ENCODE peak calls at places on chromosomes 11 and 22, in seven cellular contexts. O is IMR-90; V is pancreas; F is lower lobe of right lung; H is upper lobe of right lung; N is CD8-positive, alpha-beta memory T cell; J is SK-N-SH. I is an unnamed sample.
A peak's percentile ranks its signal among the peaks of the same experiment; 100 is the strongest.

GRCh38 chr11:11662578-11662977 is 40.8 kb upstream of the GALNT18 start:
- DNase-seq in N (no peak), V (no peak), F (no peak), O (no peak), J (no peak), H (no peak), I (no peak)

GRCh38 chr11:90134420-90135003 is at the start of gene NAALAD2:
- DNase-seq in O (peak; percentile 9), V (peak; percentile 12), H (peak; percentile 65), F (peak; percentile 46), N (no peak), J (peak; percentile 77), I (no peak)

GRCh38 chr11:128450882-128451647 is 136.3 kb downstream of the ETS1 start:
- DNase-seq in O (no peak), V (no peak), N (no peak), F (no peak), J (no peak), H (no peak), I (no peak)

GRCh38 chr11:19578871-19579270 is 133.8 kb upstream of the NAV2 start:
- DNase-seq in J (no peak), V (no peak), F (no peak), H (no peak), N (no peak), O (no peak), I (no peak)

GRCh38 chr11:16346975-16347374 is 9.4 kb downstream of the SOX6 start:
- DNase-seq in N (no peak), F (no peak), O (peak; percentile 83), H (no peak), V (no peak), J (no peak), I (no peak)

GRCh38 chr11:96314326-96315050 is 28.5 kb downstream of the MAML2 start:
- DNase-seq in V (no peak), J (no peak), H (no peak), F (peak; percentile 57), O (peak; percentile 72), N (no peak), I (no peak)

GRCh38 chr11:9726313-9727022 is 62.6 kb downstream of the SWAP70 start:
- DNase-seq in N (no peak), H (no peak), O (peak; percentile 88), J (no peak), F (no peak), V (no peak), I (no peak)

GRCh38 chr22:20428496-20429253 is 8.9 kb downstream of the SCARF2 start:
- DNase-seq in J (no peak), H (no peak), O (no peak), N (no peak), V (no peak), F (peak; percentile 44), I (no peak)

GRCh38 chr11:57792060-57792541 is 30.5 kb downstream of the CTNND1 start:
- DNase-seq in F (peak; percentile 95), J (no peak), N (peak; percentile 76), H (peak; percentile 93), O (peak; percentile 53), V (no peak), I (no peak)

GRCh38 chr22:30021338-30021737 is 58.9 kb upstream of the HORMAD2 start:
- DNase-seq in O (no peak), V (no peak), J (no peak), F (no peak), H (no peak), N (no peak), I (no peak)

GRCh38 chr11:120958185-120958584 is 65.7 kb upstream of the TBCEL start:
- DNase-seq in V (no peak), J (no peak), N (no peak), H (no peak), O (no peak), F (no peak), I (no peak)

GRCh38 chr11:84812351-84813083 is 814.6 kb downstream of the DLG2 start:
- DNase-seq in V (no peak), H (no peak), O (no peak), N (no peak), F (no peak), J (no peak), I (no peak)

GRCh38 chr11:61814958-61815789 is 1.6 kb downstream of the FADS1 start:
- DNase-seq in O (peak; percentile 95), V (peak; percentile 88), N (peak; percentile 47), J (peak; percentile 95), F (peak; percentile 98), H (peak; percentile 99), I (peak; percentile 99)

GRCh38 chr11:44760477-44760872 is 33.7 kb downstream of the TSPAN18 start:
- DNase-seq in V (no peak), F (no peak), N (no peak), O (no peak), J (no peak), H (no peak), I (no peak)

GRCh38 chr11:96741068-96741467 is 351.3 kb downstream of the JRKL start:
- DNase-seq in J (no peak), F (no peak), V (no peak), N (no peak), H (no peak), O (peak; percentile 22), I (no peak)

GRCh38 chr11:73230931-73231330 is 12.8 kb downstream of the P2RY2 start:
- DNase-seq in N (no peak), O (no peak), J (peak; percentile 13), V (no peak), H (peak; percentile 44), F (no peak), I (peak; percentile 71)

GRCh38 chr22:50136431-50137047 is 34.0 kb upstream of the PANX2 start:
- DNase-seq in H (no peak), O (no peak), V (no peak), F (no peak), N (no peak), J (no peak), I (no peak)

GRCh38 chr11:129846508-129847335 is 31.1 kb downstream of the TMEM45B start:
- DNase-seq in O (peak; percentile 92), F (no peak), H (no peak), J (no peak), V (no peak), N (no peak), I (no peak)

GRCh38 chr11:88494857-88495256 is 157.3 kb upstream of the CTSC start:
- DNase-seq in J (no peak), H (no peak), N (no peak), O (no peak), F (no peak), V (no peak), I (no peak)

DNA sequence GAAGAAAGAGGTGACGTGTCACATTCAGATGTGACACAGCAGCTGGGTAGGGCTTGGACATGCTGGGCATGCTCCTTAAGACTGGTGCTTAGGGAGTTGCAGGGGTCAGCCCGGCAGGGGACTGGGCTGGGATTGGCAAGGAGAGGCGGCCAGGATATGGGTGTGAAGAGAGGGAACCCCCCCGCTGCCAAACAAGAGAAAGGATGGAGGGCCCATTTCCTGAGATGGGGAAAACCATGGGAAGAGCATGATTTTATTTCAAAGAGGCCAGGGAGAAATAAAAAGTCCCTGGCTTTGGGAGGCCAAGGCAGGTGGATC is 5.3 kb downstream of the ATF4 start:
- DNase-seq in V (peak; percentile 27), J (no peak), N (no peak), H (no peak), F (peak; percentile 38), O (no peak), I (no peak)
- H3K4me3 ChIP-seq in V (no peak overlapping the region), J (no peak overlapping the region), N (no peak overlapping the region), H (no peak overlapping the region), F (no peak overlapping the region), O (no peak overlapping the region), I (no peak overlapping the region)

DNA sequence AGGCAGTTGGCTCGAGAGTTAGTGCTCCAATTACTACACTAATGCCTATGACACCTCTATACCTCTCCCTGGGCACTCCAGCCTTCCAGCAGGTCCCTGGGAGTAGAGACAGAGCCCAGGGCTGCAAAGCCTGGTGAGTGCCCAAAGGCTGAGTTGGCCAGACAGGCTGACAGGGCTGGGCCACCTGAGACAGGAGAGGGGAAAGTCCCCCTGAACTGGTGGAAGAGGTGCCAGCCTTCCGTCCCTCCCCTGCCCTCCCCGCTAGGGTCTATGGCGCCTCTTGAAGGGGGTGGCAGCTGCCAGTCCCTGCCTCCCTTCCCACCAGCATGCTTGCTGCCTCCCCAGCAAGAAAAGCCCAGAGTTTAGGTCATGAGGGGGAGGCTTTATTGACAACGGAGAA is 3.0 kb downstream of the KCNJ11 start:
- DNase-seq in N (no peak), F (no peak), V (peak; percentile 10), H (no peak), O (no peak), J (no peak), I (no peak)
- H3K4me3 ChIP-seq in N (no peak overlapping the region), F (no peak overlapping the region), V (peak overlapping the region; percentile 28), H (no peak overlapping the region), O (no peak overlapping the region), J (no peak overlapping the region), I (no peak overlapping the region)

DNA sequence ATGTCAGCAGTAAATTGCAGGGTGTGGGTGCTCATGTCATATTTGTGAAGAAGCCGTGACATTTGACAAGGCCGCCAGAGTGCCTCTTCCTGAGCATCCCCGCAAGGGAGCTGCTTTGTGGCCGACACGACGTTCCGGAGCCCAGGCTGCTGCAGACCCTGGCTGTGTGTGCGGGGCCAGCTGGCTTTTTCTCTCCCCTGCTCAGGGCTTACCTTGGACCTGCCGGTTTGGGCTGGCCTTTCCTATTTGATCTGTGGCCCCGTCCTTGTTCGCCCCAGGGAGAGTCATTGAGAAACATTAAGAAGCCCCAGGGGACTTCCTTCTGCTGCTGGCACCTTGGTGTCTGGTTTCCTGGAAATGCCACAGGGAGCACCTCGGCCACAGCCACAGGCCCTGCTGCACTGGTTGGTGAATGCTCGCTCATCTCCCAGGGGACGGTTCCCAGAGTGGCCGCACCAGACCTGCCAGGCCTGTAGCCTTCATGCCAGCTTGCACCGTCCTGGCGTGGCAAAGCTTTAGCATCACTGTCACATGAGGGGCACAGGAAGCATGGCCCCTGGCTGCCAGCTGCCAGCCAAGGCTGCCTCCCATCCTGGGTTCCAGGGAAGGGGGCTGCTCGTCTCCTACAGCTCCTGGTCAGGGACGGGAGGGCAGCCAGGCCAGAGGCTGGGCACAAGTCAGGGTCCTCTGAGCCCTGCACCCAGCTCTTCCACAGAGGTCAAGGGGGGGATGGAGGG is 5.4 kb downstream of the GRK2 start:
- DNase-seq in O (no peak), J (no peak), F (peak; percentile 55), N (peak; percentile 68), H (peak; percentile 67), V (no peak), I (peak; percentile 80)
- H3K4me3 ChIP-seq in O (no peak overlapping the region), J (no peak overlapping the region), F (peak overlapping the region; percentile 90), N (peak overlapping the region; percentile 99), H (peak overlapping the region; percentile 93), V (peak overlapping the region; percentile 32), I (peak overlapping the region; percentile 98)

DNA sequence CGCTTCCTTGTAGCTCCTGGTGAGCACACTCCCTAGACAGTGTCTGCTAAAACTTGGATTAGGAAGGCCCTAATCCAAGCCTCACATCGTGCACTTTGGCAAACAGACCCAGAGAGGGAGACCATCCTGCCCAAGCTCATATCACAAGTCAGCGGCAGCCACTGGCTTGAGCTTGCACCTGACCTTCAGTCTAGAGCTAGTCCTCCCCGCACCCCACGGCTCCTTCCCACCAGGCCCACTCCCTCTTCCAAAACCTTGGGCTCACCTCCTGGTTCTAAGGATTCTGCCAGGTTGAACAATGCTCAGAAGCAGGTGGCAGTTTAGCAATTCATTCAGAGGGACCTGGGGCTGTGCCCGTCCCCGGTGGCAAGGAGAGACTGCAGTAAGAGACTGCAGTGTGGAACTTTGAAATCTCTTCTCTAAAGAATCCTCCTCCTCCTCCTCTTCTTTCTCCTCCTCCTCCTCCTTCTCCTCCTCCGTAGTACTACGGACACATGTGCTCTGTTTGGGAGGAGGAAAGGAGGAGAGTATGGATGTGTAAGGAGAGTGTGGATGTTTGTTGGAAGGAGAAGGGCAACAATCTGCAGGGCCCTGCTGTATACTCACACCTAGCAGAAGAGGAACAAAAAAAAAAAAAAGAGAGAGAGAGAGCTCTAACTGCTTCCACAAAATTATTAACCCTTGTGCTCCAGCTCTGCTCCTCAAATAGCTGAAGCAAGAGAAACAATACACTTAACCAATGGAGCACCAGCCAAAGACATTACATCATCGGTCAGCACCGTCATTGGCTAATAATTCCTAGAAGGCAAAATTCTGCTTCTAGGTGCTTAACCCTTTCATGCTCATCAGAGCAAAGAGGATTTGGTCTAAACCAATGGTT is 6.0 kb downstream of the SYN3 start:
- DNase-seq in V (no peak), J (peak; percentile 33), F (no peak), O (no peak), H (no peak), N (no peak), I (no peak)
- H3K4me3 ChIP-seq in V (no peak overlapping the region), J (no peak overlapping the region), F (no peak overlapping the region), O (no peak overlapping the region), H (no peak overlapping the region), N (no peak overlapping the region), I (no peak overlapping the region)

I was measured in coronary artery.